ENCODE peak calls at places on chromosomes 4 and X, in six cellular contexts. One of them, this sample, is unnamed.

GRCh38 chrX:109299091-109299490 is 182.8 kb downstream of the GUCY2F start:
- DNase-seq in NCI-H524: no peak
- DNase-seq in skeletal muscle cell: no peak
- DNase-seq in activated CD4-positive, CD25-positive, alpha-beta regulatory T cell: no peak
- DNase-seq in nephron progenitor cell: no peak
- DNase-seq in A549: no peak
- DNase-seq in this sample: no peak

GRCh38 chrX:45716747-45717146 is 516.1 kb upstream of the DIPK2B start:
- DNase-seq in skeletal muscle cell: no peak
- DNase-seq in NCI-H524: no peak
- DNase-seq in activated CD4-positive, CD25-positive, alpha-beta regulatory T cell: no peak
- DNase-seq in nephron progenitor cell: no peak
- DNase-seq in A549: no peak
- DNase-seq in this sample: no peak

GRCh38 chrX:37679888-37680287 is 5.7 kb upstream of the XK start:
- DNase-seq in activated CD4-positive, CD25-positive, alpha-beta regulatory T cell: no peak
- DNase-seq in A549: no peak
- DNase-seq in skeletal muscle cell: no peak
- DNase-seq in NCI-H524: no peak
- DNase-seq in nephron progenitor cell: no peak
- DNase-seq in this sample: no peak

GRCh38 chr4:73275318-73275654 is 16.7 kb upstream of the ANKRD17 start:
- DNase-seq in NCI-H524: no peak
- DNase-seq in skeletal muscle cell: no peak
- DNase-seq in A549: no peak
- DNase-seq in activated CD4-positive, CD25-positive, alpha-beta regulatory T cell: no peak
- DNase-seq in nephron progenitor cell: no peak
- DNase-seq in this sample: no peak

GRCh38 chr4:124583797-124584196 is 128.7 kb downstream of the ANKRD50 start:
- DNase-seq in skeletal muscle cell: no peak
- DNase-seq in nephron progenitor cell: no peak
- DNase-seq in activated CD4-positive, CD25-positive, alpha-beta regulatory T cell: no peak
- DNase-seq in A549: no peak
- DNase-seq in NCI-H524: no peak
- DNase-seq in this sample: no peak

GRCh38 chr4:4569036-4569435 is 27.2 kb upstream of the STX18 start:
- DNase-seq in A549: no peak
- DNase-seq in activated CD4-positive, CD25-positive, alpha-beta regulatory T cell: no peak
- DNase-seq in nephron progenitor cell: no peak
- DNase-seq in NCI-H524: no peak
- DNase-seq in skeletal muscle cell: no peak
- DNase-seq in this sample: no peak

GRCh38 chr4:179040259-179040658 is 1598.0 kb upstream of the AGA start:
- DNase-seq in nephron progenitor cell: no peak
- DNase-seq in skeletal muscle cell: no peak
- DNase-seq in activated CD4-positive, CD25-positive, alpha-beta regulatory T cell: no peak
- DNase-seq in A549: no peak
- DNase-seq in NCI-H524: no peak
- DNase-seq in this sample: no peak

GRCh38 chr4:8283631-8284121 is 14.1 kb downstream of the HTRA3 start:
- DNase-seq in NCI-H524: peak; percentile 18
- DNase-seq in A549: no peak
- DNase-seq in nephron progenitor cell: no peak
- DNase-seq in activated CD4-positive, CD25-positive, alpha-beta regulatory T cell: no peak
- DNase-seq in skeletal muscle cell: no peak
- DNase-seq in this sample: no peak

GRCh38 chr4:54095110-54095800 is 4.7 kb upstream of the GSX2 start:
- DNase-seq in nephron progenitor cell: peak; percentile 35
- DNase-seq in A549: no peak
- DNase-seq in NCI-H524: no peak
- DNase-seq in activated CD4-positive, CD25-positive, alpha-beta regulatory T cell: no peak
- DNase-seq in skeletal muscle cell: no peak
- DNase-seq in this sample: no peak

GRCh38 chr4:19776021-19776459 is 475.7 kb upstream of the SLIT2 start:
- DNase-seq in skeletal muscle cell: peak; percentile 77
- DNase-seq in activated CD4-positive, CD25-positive, alpha-beta regulatory T cell: no peak
- DNase-seq in A549: peak; percentile 17
- DNase-seq in NCI-H524: no peak
- DNase-seq in nephron progenitor cell: no peak
- DNase-seq in this sample: no peak

GRCh38 chrX:2500091-2500680 is 590 bp downstream of the DHRSX start:
- DNase-seq in skeletal muscle cell: peak; percentile 15
- DNase-seq in nephron progenitor cell: peak; percentile 58
- DNase-seq in activated CD4-positive, CD25-positive, alpha-beta regulatory T cell: no peak
- DNase-seq in NCI-H524: no peak
- DNase-seq in A549: peak; percentile 62
- DNase-seq in this sample: no peak

GRCh38 chrX:20300822-20301221 is 34.1 kb upstream of the RPS6KA3 start:
- DNase-seq in A549: no peak
- DNase-seq in skeletal muscle cell: no peak
- DNase-seq in NCI-H524: peak; percentile 49
- DNase-seq in nephron progenitor cell: no peak
- DNase-seq in activated CD4-positive, CD25-positive, alpha-beta regulatory T cell: no peak
- DNase-seq in this sample: no peak

GRCh38 chr4:184536881-184537248 is 62.5 kb upstream of the IRF2 start:
- DNase-seq in activated CD4-positive, CD25-positive, alpha-beta regulatory T cell: no peak
- DNase-seq in NCI-H524: no peak
- DNase-seq in skeletal muscle cell: no peak
- DNase-seq in A549: no peak
- DNase-seq in nephron progenitor cell: no peak
- DNase-seq in this sample: no peak

GRCh38 chr4:76267811-76268210 is 16.3 kb downstream of the FAM47E start:
- DNase-seq in activated CD4-positive, CD25-positive, alpha-beta regulatory T cell: no peak
- DNase-seq in nephron progenitor cell: no peak
- DNase-seq in A549: no peak
- DNase-seq in NCI-H524: no peak
- DNase-seq in skeletal muscle cell: no peak
- DNase-seq in this sample: no peak

GRCh38 chr4:73573794-73574528 is 46.3 kb downstream of the RASSF6 start:
- DNase-seq in NCI-H524: peak; percentile 73
- DNase-seq in skeletal muscle cell: peak; percentile 62
- DNase-seq in A549: peak; percentile 7
- DNase-seq in nephron progenitor cell: peak; percentile 75
- DNase-seq in activated CD4-positive, CD25-positive, alpha-beta regulatory T cell: no peak
- DNase-seq in this sample: peak; percentile 54

GRCh38 chr4:105622269-105622668 is 69.8 kb downstream of the ARHGEF38 start:
- DNase-seq in NCI-H524: no peak
- DNase-seq in skeletal muscle cell: peak; percentile 92
- DNase-seq in nephron progenitor cell: no peak
- DNase-seq in activated CD4-positive, CD25-positive, alpha-beta regulatory T cell: no peak
- DNase-seq in A549: no peak
- DNase-seq in this sample: no peak

GRCh38 chr4:52824603-52825310 is 37.4 kb upstream of the RASL11B start:
- DNase-seq in NCI-H524: no peak
- DNase-seq in skeletal muscle cell: no peak
- DNase-seq in nephron progenitor cell: peak; percentile 45
- DNase-seq in activated CD4-positive, CD25-positive, alpha-beta regulatory T cell: no peak
- DNase-seq in A549: no peak
- DNase-seq in this sample: no peak

GRCh38 chrX:84248226-84248625 is 60.2 kb upstream of the RPS6KA6 start:
- DNase-seq in activated CD4-positive, CD25-positive, alpha-beta regulatory T cell: no peak
- DNase-seq in NCI-H524: no peak
- DNase-seq in A549: no peak
- DNase-seq in nephron progenitor cell: no peak
- DNase-seq in skeletal muscle cell: peak; percentile 12
- DNase-seq in this sample: no peak

GRCh38 chrX:49171752-49172279 is at the start of gene PLP2:
- DNase-seq in nephron progenitor cell: peak; percentile 27
- DNase-seq in skeletal muscle cell: no peak
- DNase-seq in NCI-H524: peak; percentile 68
- DNase-seq in activated CD4-positive, CD25-positive, alpha-beta regulatory T cell: peak; percentile 33
- DNase-seq in A549: no peak
- DNase-seq in this sample: no peak

GRCh38 chrX:6644411-6644810 is 109.5 kb upstream of the VCX3A start:
- DNase-seq in nephron progenitor cell: peak; percentile 2
- DNase-seq in activated CD4-positive, CD25-positive, alpha-beta regulatory T cell: no peak
- DNase-seq in A549: no peak
- DNase-seq in NCI-H524: peak; percentile 21
- DNase-seq in skeletal muscle cell: no peak
- DNase-seq in this sample: no peak

GRCh38 chr4:24476209-24476781 is 108.1 kb downstream of the DHX15 start:
- DNase-seq in nephron progenitor cell: no peak
- DNase-seq in skeletal muscle cell: no peak
- DNase-seq in NCI-H524: peak; percentile 41
- DNase-seq in A549: no peak
- DNase-seq in activated CD4-positive, CD25-positive, alpha-beta regulatory T cell: no peak
- DNase-seq in this sample: no peak

GRCh38 chr4:173442223-173442932 is 43.5 kb upstream of the SCRG1 start:
- DNase-seq in activated CD4-positive, CD25-positive, alpha-beta regulatory T cell: no peak
- DNase-seq in nephron progenitor cell: no peak
- DNase-seq in NCI-H524: no peak
- DNase-seq in skeletal muscle cell: no peak
- DNase-seq in A549: no peak
- DNase-seq in this sample: no peak

GRCh38 chr4:4869731-4870483 is 10.4 kb downstream of the MSX1 start:
- DNase-seq in skeletal muscle cell: no peak
- DNase-seq in activated CD4-positive, CD25-positive, alpha-beta regulatory T cell: no peak
- DNase-seq in A549: no peak
- DNase-seq in NCI-H524: no peak
- DNase-seq in nephron progenitor cell: peak; percentile 61
- DNase-seq in this sample: no peak

GRCh38 chrX:69163936-69164741 is 1.1 kb downstream of the PJA1 start:
- DNase-seq in activated CD4-positive, CD25-positive, alpha-beta regulatory T cell: peak; percentile 23
- DNase-seq in A549: no peak
- DNase-seq in skeletal muscle cell: no peak
- DNase-seq in NCI-H524: peak; percentile 56
- DNase-seq in nephron progenitor cell: peak; percentile 35
- DNase-seq in this sample: no peak

GRCh38 chrX:74656079-74656745 is 41.8 kb upstream of the RLIM start:
- DNase-seq in NCI-H524: no peak
- DNase-seq in activated CD4-positive, CD25-positive, alpha-beta regulatory T cell: no peak
- DNase-seq in skeletal muscle cell: peak; percentile 17
- DNase-seq in A549: no peak
- DNase-seq in nephron progenitor cell: no peak
- DNase-seq in this sample: no peak

This sample was measured in Jurkat, Clone E6-1.